ENCODE peak calls at places on chromosomes 16 and 17, in seven cellular contexts. One of them, this sample, is unnamed.
A peak's percentile ranks its signal among the peaks of the same experiment; 100 is the strongest.

GRCh38 chr17:63096426-63096825 is 130.4 kb downstream of the TANC2 start:
- DNase-seq in body of pancreas: no peak
- DNase-seq in tibial nerve: no peak
- DNase-seq in spleen: no peak
- DNase-seq in heart left ventricle: no peak
- DNase-seq in A549: no peak
- DNase-seq in H1: no peak
- DNase-seq in this sample: no peak

GRCh38 chr17:30958187-30958586 is 12.7 kb upstream of the RNF135 start:
- DNase-seq in spleen: no peak
- DNase-seq in body of pancreas: no peak
- DNase-seq in tibial nerve: no peak
- DNase-seq in H1: no peak
- DNase-seq in heart left ventricle: no peak
- DNase-seq in A549: no peak
- DNase-seq in this sample: no peak

GRCh38 chr16:84514874-84515835 is 10.7 kb upstream of the MEAK7 start:
- DNase-seq in A549: no peak
- DNase-seq in tibial nerve: no peak
- DNase-seq in heart left ventricle: peak; percentile 47
- DNase-seq in body of pancreas: no peak
- DNase-seq in spleen: peak; percentile 94
- DNase-seq in H1: no peak
- DNase-seq in this sample: no peak

GRCh38 chr17:59558039-59558438 is 7.4 kb upstream of the DHX40 start:
- DNase-seq in H1: no peak
- DNase-seq in spleen: no peak
- DNase-seq in A549: no peak
- DNase-seq in tibial nerve: no peak
- DNase-seq in body of pancreas: no peak
- DNase-seq in heart left ventricle: no peak
- DNase-seq in this sample: no peak

GRCh38 chr17:51947160-51947559 is 211.4 kb downstream of the CA10 start:
- DNase-seq in body of pancreas: no peak
- DNase-seq in heart left ventricle: no peak
- DNase-seq in spleen: no peak
- DNase-seq in tibial nerve: no peak
- DNase-seq in A549: no peak
- DNase-seq in H1: no peak
- DNase-seq in this sample: no peak

GRCh38 chr17:80422981-80423380 is 8.0 kb downstream of the ENDOV start:
- DNase-seq in H1: peak; percentile 46
- DNase-seq in body of pancreas: no peak
- DNase-seq in heart left ventricle: no peak
- DNase-seq in A549: no peak
- DNase-seq in tibial nerve: no peak
- DNase-seq in spleen: peak; percentile 86
- DNase-seq in this sample: no peak

GRCh38 chr17:33973491-33973890 is 281.6 kb upstream of the CCL2 start:
- DNase-seq in H1: no peak
- DNase-seq in heart left ventricle: no peak
- DNase-seq in tibial nerve: no peak
- DNase-seq in A549: no peak
- DNase-seq in body of pancreas: no peak
- DNase-seq in spleen: no peak
- DNase-seq in this sample: no peak

GRCh38 chr17:29103341-29103740 is 60.4 kb downstream of the PIPOX start:
- DNase-seq in tibial nerve: no peak
- DNase-seq in spleen: no peak
- DNase-seq in H1: no peak
- DNase-seq in heart left ventricle: no peak
- DNase-seq in body of pancreas: no peak
- DNase-seq in A549: no peak
- DNase-seq in this sample: no peak

GRCh38 chr17:16283705-16284104 is 66.7 kb downstream of the PIGL start:
- DNase-seq in heart left ventricle: no peak
- DNase-seq in spleen: no peak
- DNase-seq in body of pancreas: no peak
- DNase-seq in tibial nerve: no peak
- DNase-seq in A549: no peak
- DNase-seq in H1: no peak
- DNase-seq in this sample: no peak

GRCh38 chr16:85114909-85115567 is 2.8 kb upstream of the CIBAR2 start:
- DNase-seq in A549: peak; percentile 96
- DNase-seq in H1: peak; percentile 100
- DNase-seq in heart left ventricle: peak; percentile 87
- DNase-seq in spleen: peak; percentile 95
- DNase-seq in tibial nerve: peak; percentile 87
- DNase-seq in body of pancreas: peak; percentile 89
- DNase-seq in this sample: peak; percentile 72

GRCh38 chr17:33120103-33120502 is 128.5 kb downstream of the SPACA3 start:
- DNase-seq in spleen: no peak
- DNase-seq in tibial nerve: no peak
- DNase-seq in H1: no peak
- DNase-seq in body of pancreas: no peak
- DNase-seq in A549: no peak
- DNase-seq in heart left ventricle: no peak
- DNase-seq in this sample: no peak

GRCh38 chr16:85750827-85751641 is at the start of gene C16orf74:
- DNase-seq in heart left ventricle: peak; percentile 45
- DNase-seq in A549: peak; percentile 74
- DNase-seq in spleen: peak; percentile 89
- DNase-seq in body of pancreas: peak; percentile 52
- DNase-seq in tibial nerve: no peak
- DNase-seq in H1: no peak
- DNase-seq in this sample: no peak

DNA sequence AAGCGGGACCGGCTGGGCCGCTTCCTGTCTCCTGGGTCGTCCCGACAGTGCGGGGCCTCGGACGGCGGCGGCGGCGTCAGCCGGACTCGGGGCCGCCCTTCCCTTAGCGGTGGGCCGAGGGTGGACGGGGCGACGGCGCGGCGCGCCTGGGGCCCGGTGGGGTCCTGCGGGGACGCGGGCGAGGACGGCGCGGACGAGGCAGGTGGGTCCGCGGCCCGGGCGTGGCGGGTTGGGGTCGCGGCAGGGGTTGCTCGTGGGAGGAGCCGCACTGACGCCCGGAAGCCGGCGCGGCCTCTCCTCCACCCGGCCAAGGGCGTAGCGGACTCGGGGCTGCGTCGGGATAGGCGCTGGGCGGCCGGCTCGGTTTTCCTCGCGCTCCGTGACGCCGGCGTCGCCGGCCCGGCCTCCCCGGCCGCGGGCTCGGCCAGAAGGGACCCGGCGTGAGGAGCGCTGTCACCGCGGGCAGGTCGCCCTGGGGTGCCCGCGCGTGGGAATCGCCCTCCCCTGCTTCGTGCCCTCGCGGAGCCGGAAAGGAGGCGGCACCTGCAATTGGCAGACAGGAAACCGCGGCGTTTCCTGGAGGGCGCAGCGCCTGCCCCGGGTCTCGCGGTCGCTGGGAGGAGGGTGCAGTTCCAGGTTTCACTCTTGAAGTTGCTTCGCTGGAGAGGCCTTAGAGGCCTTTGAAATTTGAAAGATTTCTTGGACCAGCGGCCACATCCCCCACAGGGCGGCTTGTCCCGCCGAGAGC is 481 bp downstream of the ZNF276 start:
- DNase-seq in spleen: peak; percentile 97
- DNase-seq in heart left ventricle: peak; percentile 76
- DNase-seq in H1: no peak
- DNase-seq in tibial nerve: no peak
- DNase-seq in body of pancreas: peak; percentile 52
- DNase-seq in A549: peak; percentile 42
- DNase-seq in this sample: no peak
- TF ChIP-seq POLR2A in spleen: peak; percentile 31
- TF ChIP-seq POLR2A in heart left ventricle: no peak
- TF ChIP-seq POLR2A in H1: no peak
- TF ChIP-seq POLR2A in tibial nerve: peak; percentile 9
- TF ChIP-seq POLR2A in body of pancreas: no peak
- TF ChIP-seq POLR2A in A549: no peak
- TF ChIP-seq POLR2A in this sample: no peak

GRCh38 chr17:38674749-38675615 is at the start of gene EPOP:
- DNase-seq in H1: peak; percentile 91
- DNase-seq in tibial nerve: peak; percentile 54
- DNase-seq in heart left ventricle: peak; percentile 90
- DNase-seq in A549: peak; percentile 90
- DNase-seq in body of pancreas: peak; percentile 87
- DNase-seq in spleen: peak; percentile 93
- DNase-seq in this sample: peak; percentile 85
- TF ChIP-seq POLR2A in H1: no peak
- TF ChIP-seq POLR2A in tibial nerve: peak; percentile 50
- TF ChIP-seq POLR2A in heart left ventricle: no peak
- TF ChIP-seq POLR2A in A549: peak; percentile 80
- TF ChIP-seq POLR2A in body of pancreas: peak; percentile 59
- TF ChIP-seq POLR2A in spleen: no peak
- TF ChIP-seq POLR2A in this sample: no peak

DNA sequence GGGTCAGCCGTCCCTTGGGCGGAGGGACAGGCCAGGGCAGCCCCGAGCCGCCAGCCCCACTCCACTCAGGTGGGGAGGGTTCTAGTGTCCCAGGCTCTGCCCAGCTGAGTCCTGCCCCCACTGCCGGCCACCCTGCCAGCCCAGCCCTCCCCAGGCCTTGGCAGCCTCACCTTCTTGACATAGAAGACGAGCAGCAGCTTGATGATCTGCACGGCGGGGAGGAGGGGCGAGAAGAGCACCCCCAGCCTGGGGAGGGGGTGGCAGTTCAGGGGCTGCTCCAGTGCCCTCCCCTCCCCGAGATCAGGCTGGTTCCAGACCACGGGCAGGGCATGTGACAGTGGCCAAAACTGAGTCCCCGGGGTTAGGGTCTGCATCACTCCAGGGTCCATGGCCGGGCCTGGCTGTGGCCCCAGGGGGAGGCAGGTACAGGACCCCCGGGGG is 9.7 kb downstream of the TMC6 start:
- DNase-seq in body of pancreas: no peak
- DNase-seq in A549: no peak
- DNase-seq in heart left ventricle: no peak
- DNase-seq in tibial nerve: no peak
- DNase-seq in spleen: no peak
- DNase-seq in H1: no peak
- DNase-seq in this sample: no peak
- TF ChIP-seq POLR2A in body of pancreas: no peak
- TF ChIP-seq POLR2A in A549: no peak
- TF ChIP-seq POLR2A in heart left ventricle: no peak
- TF ChIP-seq POLR2A in tibial nerve: no peak
- TF ChIP-seq POLR2A in spleen: no peak
- TF ChIP-seq POLR2A in H1: no peak
- TF ChIP-seq POLR2A in this sample: no peak

DNA sequence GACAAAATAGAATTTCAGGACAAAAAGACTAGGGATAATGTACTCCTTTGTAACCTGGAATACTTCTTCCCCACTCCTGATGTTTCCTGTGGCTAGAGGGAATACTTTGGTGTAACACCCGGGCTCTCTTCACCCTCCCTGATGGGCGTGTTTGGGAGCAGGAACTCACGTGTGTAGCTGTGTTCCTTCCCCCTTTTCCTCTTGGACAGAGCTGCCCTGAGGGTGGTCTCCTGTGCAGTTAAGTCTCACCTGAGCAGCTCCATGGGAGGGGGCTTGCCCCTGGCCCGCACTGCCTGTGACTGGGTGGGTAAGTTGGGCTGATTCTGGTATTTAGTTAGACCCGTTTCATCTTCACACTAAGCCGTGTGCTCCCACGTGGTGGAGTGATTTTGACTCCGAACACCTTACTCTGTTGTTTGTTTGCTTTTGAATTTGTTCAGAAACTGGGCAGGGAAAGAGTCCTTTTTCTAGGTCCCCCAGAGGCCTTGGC is 87.9 kb downstream of the OR1D5 start:
- DNase-seq in A549: no peak
- DNase-seq in H1: no peak
- DNase-seq in spleen: no peak
- DNase-seq in tibial nerve: no peak
- DNase-seq in body of pancreas: peak; percentile 42
- DNase-seq in heart left ventricle: no peak
- DNase-seq in this sample: no peak
- TF ChIP-seq POLR2A in A549: no peak
- TF ChIP-seq POLR2A in H1: no peak
- TF ChIP-seq POLR2A in spleen: no peak
- TF ChIP-seq POLR2A in tibial nerve: no peak
- TF ChIP-seq POLR2A in body of pancreas: no peak
- TF ChIP-seq POLR2A in heart left ventricle: no peak
- TF ChIP-seq POLR2A in this sample: no peak

GRCh38 chr16:6977291-6977690 is 355.4 kb upstream of the RBFOX1 start:
- DNase-seq in body of pancreas: no peak
- DNase-seq in H1: no peak
- DNase-seq in tibial nerve: no peak
- DNase-seq in heart left ventricle: no peak
- DNase-seq in spleen: no peak
- DNase-seq in A549: no peak
- DNase-seq in this sample: no peak

GRCh38 chr16:6976716-6977115 is 355.9 kb upstream of the RBFOX1 start:
- DNase-seq in heart left ventricle: no peak
- DNase-seq in spleen: no peak
- DNase-seq in A549: no peak
- DNase-seq in H1: no peak
- DNase-seq in body of pancreas: no peak
- DNase-seq in tibial nerve: no peak
- DNase-seq in this sample: no peak

GRCh38 chr16:6977906-6978305 is 354.7 kb upstream of the RBFOX1 start:
- DNase-seq in heart left ventricle: no peak
- DNase-seq in tibial nerve: no peak
- DNase-seq in A549: no peak
- DNase-seq in body of pancreas: no peak
- DNase-seq in spleen: no peak
- DNase-seq in H1: peak; percentile 48
- DNase-seq in this sample: no peak
- TF ChIP-seq POLR2A in heart left ventricle: no peak
- TF ChIP-seq POLR2A in tibial nerve: no peak
- TF ChIP-seq POLR2A in A549: no peak
- TF ChIP-seq POLR2A in body of pancreas: no peak
- TF ChIP-seq POLR2A in spleen: no peak
- TF ChIP-seq POLR2A in H1: no peak
- TF ChIP-seq POLR2A in this sample: no peak

GRCh38 chr16:14464192-14464591 is 165.9 kb downstream of the PARN start:
- DNase-seq in H1: no peak
- DNase-seq in heart left ventricle: no peak
- DNase-seq in body of pancreas: no peak
- DNase-seq in spleen: no peak
- DNase-seq in A549: no peak
- DNase-seq in tibial nerve: no peak
- DNase-seq in this sample: no peak

GRCh38 chr16:14470788-14471187 is 159.3 kb downstream of the PARN start:
- DNase-seq in heart left ventricle: no peak
- DNase-seq in spleen: no peak
- DNase-seq in body of pancreas: no peak
- DNase-seq in A549: no peak
- DNase-seq in H1: no peak
- DNase-seq in tibial nerve: no peak
- DNase-seq in this sample: no peak

GRCh38 chr16:14464796-14465195 is 165.3 kb downstream of the PARN start:
- DNase-seq in heart left ventricle: no peak
- DNase-seq in A549: no peak
- DNase-seq in spleen: no peak
- DNase-seq in tibial nerve: no peak
- DNase-seq in H1: no peak
- DNase-seq in body of pancreas: no peak
- DNase-seq in this sample: no peak

GRCh38 chr16:14462811-14463210 is 167.2 kb downstream of the PARN start:
- DNase-seq in tibial nerve: no peak
- DNase-seq in A549: no peak
- DNase-seq in heart left ventricle: no peak
- DNase-seq in H1: no peak
- DNase-seq in body of pancreas: no peak
- DNase-seq in spleen: no peak
- DNase-seq in this sample: no peak

GRCh38 chr16:14465799-14466198 is 164.3 kb downstream of the PARN start:
- DNase-seq in heart left ventricle: no peak
- DNase-seq in body of pancreas: no peak
- DNase-seq in spleen: no peak
- DNase-seq in H1: no peak
- DNase-seq in tibial nerve: no peak
- DNase-seq in A549: no peak
- DNase-seq in this sample: no peak
- TF ChIP-seq POLR2A in heart left ventricle: no peak
- TF ChIP-seq POLR2A in body of pancreas: no peak
- TF ChIP-seq POLR2A in spleen: no peak
- TF ChIP-seq POLR2A in H1: no peak
- TF ChIP-seq POLR2A in tibial nerve: no peak
- TF ChIP-seq POLR2A in A549: no peak
- TF ChIP-seq POLR2A in this sample: no peak